ENCODE peak calls at places on chromosomes 2 and 18, in six cellular contexts. D is HepG2, P is A549, R is H1, K is HCT116, N is K562. T is an unnamed sample.

GRCh38 chr2:96251721-96252292 is 14.0 kb downstream of the TMEM127 start:
- DNase-seq in D (peak), P (peak), R (no peak), K (peak), N (peak), T (peak)

GRCh38 chr2:231563378-231563961 is 29.2 kb upstream of the TEX44 start:
- DNase-seq in D (peak), P (peak), R (peak), K (peak), N (peak), T (peak)

GRCh38 chr2:158457092-158457825 is 507 bp downstream of the PKP4 start:
- DNase-seq in D (peak), P (peak), R (peak), K (no peak), N (peak), T (no peak)

GRCh38 chr18:73296686-73297085 is 428.9 kb upstream of the NETO1 start:
- DNase-seq in D (no peak), P (no peak), R (no peak), K (no peak), N (no peak), T (no peak)

GRCh38 chr2:203510256-203510940 is 24.7 kb downstream of the RAPH1 start:
- DNase-seq in D (no peak), P (no peak), R (no peak), K (no peak), N (no peak), T (no peak)

GRCh38 chr2:74003494-74004211 is 18.9 kb downstream of the TET3 start:
- DNase-seq in D (no peak), P (no peak), R (no peak), K (no peak), N (peak), T (no peak)

GRCh38 chr18:12885500-12885899 is 1.5 kb upstream of the PTPN2 start:
- DNase-seq in D (no peak), P (no peak), R (no peak), K (no peak), N (peak), T (no peak)

GRCh38 chr2:72623481-72623880 is 202.4 kb downstream of the EXOC6B start:
- DNase-seq in D (no peak), P (no peak), R (no peak), K (no peak), N (no peak), T (no peak)

GRCh38 chr2:219448776-219449476 is 14.3 kb downstream of the SPEG start:
- DNase-seq in D (no peak), P (no peak), R (peak), K (no peak), N (no peak), T (no peak)

GRCh38 chr2:182631299-182631698 is 84.8 kb upstream of the DNAJC10 start:
- DNase-seq in D (no peak), P (no peak), R (no peak), K (no peak), N (no peak), T (no peak)

GRCh38 chr2:175183674-175184073 is 2.2 kb upstream of the ATP5MC3 start:
- DNase-seq in D (no peak), P (no peak), R (no peak), K (no peak), N (no peak), T (no peak)

GRCh38 chr18:34590503-34590902 is 119.6 kb upstream of the DTNA start:
- DNase-seq in D (no peak), P (no peak), R (no peak), K (no peak), N (no peak), T (peak)

GRCh38 chr2:150495993-150496627 is 8.6 kb upstream of the RND3 start:
- DNase-seq in D (no peak), P (peak), R (no peak), K (no peak), N (no peak), T (peak)

GRCh38 chr2:27420996-27421395 is 7.4 kb upstream of the NRBP1 start:
- DNase-seq in D (no peak), P (no peak), R (no peak), K (no peak), N (no peak), T (no peak)

GRCh38 chr2:175195012-175195411 is 13.5 kb upstream of the ATP5MC3 start:
- DNase-seq in D (no peak), P (no peak), R (no peak), K (no peak), N (no peak), T (no peak)

GRCh38 chr2:239928457-239929350 is 96.4 kb downstream of the NDUFA10 start:
- DNase-seq in D (no peak), P (no peak), R (peak), K (no peak), N (no peak), T (no peak)

GRCh38 chr2:200575957-200576356 is 9.9 kb upstream of the AOX1 start:
- DNase-seq in D (no peak), P (no peak), R (no peak), K (no peak), N (no peak), T (peak)

GRCh38 chr18:25915907-25916306 is 174.5 kb downstream of the SS18 start:
- DNase-seq in D (no peak), P (no peak), R (no peak), K (no peak), N (peak), T (no peak)

GRCh38 chr2:241813806-241814570 is 5.0 kb downstream of the NEU4 start:
- DNase-seq in D (no peak), P (no peak), R (no peak), K (no peak), N (no peak), T (no peak)

GRCh38 chr2:233233618-233234230 is 17.7 kb upstream of the ATG16L1 start:
- DNase-seq in D (no peak), P (no peak), R (no peak), K (no peak), N (no peak), T (no peak)

GRCh38 chr2:60735496-60736250 is 20.4 kb upstream of the PAPOLG start:
- DNase-seq in D (no peak), P (no peak), R (peak), K (no peak), N (peak), T (no peak)

GRCh38 chr2:71720596-71721361 is 267.4 kb downstream of the DYSF start:
- DNase-seq in D (peak), P (no peak), R (no peak), K (no peak), N (no peak), T (no peak)

GRCh38 chr2:235898766-235899165 is 269.4 kb downstream of the GBX2 start:
- DNase-seq in D (no peak), P (no peak), R (no peak), K (no peak), N (no peak), T (peak)

GRCh38 chr2:122627388-122627787 is 871.9 kb downstream of the TSN start:
- DNase-seq in D (no peak), P (no peak), R (no peak), K (no peak), N (no peak), T (no peak)

GRCh38 chr18:808086-808485 is 4.0 kb downstream of the YES1 start:
- DNase-seq in D (no peak), P (no peak), R (no peak), K (no peak), N (peak), T (peak)

GRCh38 chr18:11667578-11667977 is 21.5 kb upstream of the GNAL start:
- DNase-seq in D (no peak), P (no peak), R (no peak), K (no peak), N (no peak), T (no peak)

GRCh38 chr18:371616-371998 is 103.8 kb upstream of the THOC1 start:
- DNase-seq in D (no peak), P (no peak), R (no peak), K (no peak), N (no peak), T (no peak)

GRCh38 chr2:32947076-32947483 is 327 bp downstream of the LTBP1 start:
- DNase-seq in D (no peak), P (peak), R (peak), K (no peak), N (peak), T (peak)
- H3K4me2 ChIP-seq in D (peak), P (peak), R (peak), K (peak), N (peak), T (peak)

GRCh38 chr2:7429733-7430132 is 512.5 kb downstream of the RNF144A start:
- DNase-seq in D (no peak), P (peak), R (no peak), K (no peak), N (no peak), T (no peak)

GRCh38 chr2:7424481-7424880 is 507.3 kb downstream of the RNF144A start:
- DNase-seq in D (no peak), P (no peak), R (no peak), K (no peak), N (no peak), T (no peak)

GRCh38 chr2:7430421-7430868 is 513.2 kb downstream of the RNF144A start:
- DNase-seq in D (no peak), P (no peak), R (peak), K (no peak), N (no peak), T (no peak)

GRCh38 chr2:7428444-7429204 is 511.4 kb downstream of the RNF144A start:
- DNase-seq in D (no peak), P (no peak), R (no peak), K (no peak), N (no peak), T (no peak)

GRCh38 chr2:7427293-7428060 is 510.3 kb downstream of the RNF144A start:
- DNase-seq in D (peak), P (peak), R (no peak), K (peak), N (peak), T (peak)
- TF ChIP-seq MAX in D (no peak), P (no peak), R (no peak), K (no peak), N (no peak), T (no peak)

DNA sequence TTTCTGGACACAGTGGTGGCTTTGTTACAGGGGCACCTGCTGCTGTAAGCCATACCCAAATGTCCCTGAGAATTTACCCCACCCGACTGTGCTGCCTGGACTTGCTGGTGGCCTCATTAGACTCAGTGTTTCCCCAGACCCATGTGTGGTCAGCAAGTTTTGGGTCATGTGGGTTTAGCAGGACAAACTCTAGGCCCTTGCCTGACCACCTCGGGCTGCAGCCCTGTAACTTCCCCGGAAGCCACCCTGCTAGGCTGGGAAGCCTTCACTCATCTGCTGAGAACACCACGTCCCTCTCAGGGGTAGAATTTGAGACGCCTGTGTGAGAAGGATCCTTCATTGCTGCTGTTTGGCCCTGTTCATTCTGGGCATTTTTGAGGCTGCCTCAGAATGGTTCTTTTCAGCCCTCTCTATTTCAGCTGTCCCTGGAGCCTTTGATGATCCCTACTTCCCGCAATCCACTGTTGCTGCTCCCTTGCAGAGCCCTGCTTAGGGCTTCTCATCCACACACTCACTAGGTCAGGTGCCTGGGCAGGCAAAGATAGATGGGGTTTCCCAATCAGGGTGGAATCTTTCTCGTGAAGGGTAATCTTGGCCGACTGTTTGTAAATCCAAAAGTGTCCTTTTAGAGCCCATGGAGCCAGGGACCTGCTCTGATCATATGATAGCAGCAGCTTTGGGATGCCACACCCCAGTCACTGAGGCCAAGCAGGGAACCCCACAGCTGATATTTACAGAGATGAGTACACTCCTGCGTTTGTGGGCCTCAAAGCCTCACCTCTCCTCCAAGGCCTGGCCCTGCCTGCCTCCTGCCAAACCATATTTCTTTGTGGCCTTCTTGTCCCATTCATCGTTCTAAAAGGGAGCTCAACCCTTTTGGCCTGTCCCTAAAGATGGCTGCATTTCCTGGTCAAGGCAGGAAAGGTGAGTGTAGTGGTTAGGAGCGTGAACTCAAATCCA is 6.7 kb downstream of the EHD3 start:
- DNase-seq in D (no peak), P (no peak), R (no peak), K (no peak), N (no peak), T (no peak)
- H3K4me2 ChIP-seq in D (no peak), P (no peak), R (no peak), K (no peak), N (no peak), T (no peak)

DNA sequence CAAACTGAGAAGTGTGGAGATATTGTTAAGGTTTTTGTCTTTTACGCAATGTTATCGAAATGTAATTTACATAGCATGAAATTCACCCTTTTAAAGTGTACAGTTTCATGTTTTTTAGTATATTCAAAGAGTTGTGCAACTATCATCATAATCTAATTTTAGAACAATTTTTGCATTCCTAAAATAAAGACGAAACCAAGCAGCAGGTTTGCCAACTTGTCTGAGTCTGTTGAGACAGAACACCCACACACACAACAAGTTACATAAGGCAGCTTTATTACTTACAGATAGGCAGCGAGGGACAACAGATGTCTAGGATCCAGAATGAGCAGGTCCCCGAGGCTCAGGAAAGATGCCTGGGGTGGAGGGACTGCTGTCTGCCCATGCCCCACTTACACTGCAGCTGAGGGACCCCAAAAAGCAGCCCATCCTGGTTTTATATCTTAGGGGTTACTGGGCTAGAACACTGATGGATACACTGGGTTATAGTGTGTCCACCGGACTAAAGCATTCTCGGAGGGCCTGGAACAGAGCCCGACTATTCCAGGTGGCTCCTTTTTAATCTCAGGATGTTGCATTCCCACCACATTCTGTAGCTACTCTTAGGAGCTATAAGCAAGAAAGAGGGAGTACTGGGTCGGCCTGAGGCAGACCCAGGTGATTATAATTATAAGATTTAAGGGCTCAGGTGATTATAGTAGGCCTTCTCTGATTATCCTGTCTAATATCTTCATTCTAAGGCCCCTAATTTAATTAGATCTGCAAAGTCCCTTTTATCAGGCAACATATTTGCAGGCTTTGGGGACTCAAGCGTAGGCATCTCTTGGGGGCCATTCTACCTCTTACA is 150.2 kb upstream of the DOK6 start:
- DNase-seq in D (no peak), P (no peak), R (no peak), K (no peak), N (no peak), T (no peak)
- TF ChIP-seq MAX in D (no peak), P (no peak), R (no peak), K (no peak), N (no peak), T (no peak)

GRCh38 chr2:41872646-41873045 is 175.2 kb upstream of the PKDCC start:
- DNase-seq in D (peak), P (no peak), R (no peak), K (no peak), N (no peak), T (no peak)
- H3K4me2 ChIP-seq in D (peak), P (no peak), R (no peak), K (no peak), N (no peak), T (no peak)

GRCh38 chr2:145561152-145561551 is 1041.2 kb upstream of the ZEB2 start:
- DNase-seq in D (no peak), P (no peak), R (no peak), K (no peak), N (no peak), T (no peak)

GRCh38 chr2:145558617-145559350 is 1038.9 kb upstream of the ZEB2 start:
- DNase-seq in D (no peak), P (no peak), R (no peak), K (no peak), N (no peak), T (no peak)

GRCh38 chr2:145569108-145569507 is 1049.2 kb upstream of the ZEB2 start:
- DNase-seq in D (no peak), P (peak), R (no peak), K (no peak), N (peak), T (no peak)

DNA sequence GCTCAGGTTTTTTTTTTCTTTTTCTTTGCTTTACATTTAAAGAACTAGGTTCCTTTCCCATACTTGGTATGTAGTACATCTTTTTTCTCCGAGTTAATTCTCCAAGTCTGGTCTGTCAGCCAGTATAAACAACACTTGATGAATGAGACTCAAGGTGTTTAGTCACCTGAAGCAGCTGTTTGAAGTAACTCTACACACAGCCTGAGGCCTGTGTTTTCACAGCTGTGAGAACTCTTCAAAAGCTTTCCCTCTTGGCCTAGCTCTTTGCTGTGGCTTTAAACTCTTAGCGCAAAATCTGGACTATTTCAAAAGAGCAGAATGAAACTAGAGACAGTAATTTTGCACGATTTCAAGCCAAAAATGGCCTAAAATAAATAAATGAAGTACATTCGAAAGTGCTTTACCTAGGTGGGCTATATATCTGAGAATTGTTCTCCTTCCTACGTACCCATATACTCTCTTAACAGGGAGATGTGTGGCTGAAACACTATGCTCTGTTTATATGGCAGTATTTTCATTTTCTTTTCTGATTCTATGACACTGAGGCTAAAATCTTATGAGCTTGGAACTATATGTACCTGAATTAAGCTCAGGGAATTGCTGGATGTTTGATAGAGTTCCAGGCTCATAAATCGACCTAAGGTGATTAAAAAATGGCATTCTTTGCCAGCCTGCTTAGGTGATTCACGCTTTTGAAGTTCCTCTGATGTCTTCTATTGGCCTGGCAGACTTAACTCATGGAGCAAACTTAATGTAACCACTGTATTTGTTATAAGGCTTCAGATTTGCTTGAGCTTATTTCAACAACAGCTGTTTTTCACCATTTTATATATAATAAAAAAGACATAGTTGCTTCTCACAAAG is 1044.1 kb upstream of the ZEB2 start:
- DNase-seq in D (no peak), P (no peak), R (no peak), K (no peak), N (no peak), T (peak)
- TF ChIP-seq MAX in D (no peak), P (no peak), R (no peak), K (no peak), N (no peak), T (no peak)

GRCh38 chr2:1585635-1586034 is 158.7 kb downstream of the PXDN start:
- DNase-seq in D (no peak), P (no peak), R (no peak), K (no peak), N (no peak), T (no peak)

GRCh38 chr2:1588051-1588993 is 156.0 kb downstream of the PXDN start:
- DNase-seq in D (no peak), P (no peak), R (no peak), K (no peak), N (no peak), T (no peak)

GRCh38 chr2:1584691-1585485 is 159.4 kb downstream of the PXDN start:
- DNase-seq in D (no peak), P (no peak), R (no peak), K (no peak), N (peak), T (no peak)

GRCh38 chr2:1586946-1587840 is 157.1 kb downstream of the PXDN start:
- DNase-seq in D (no peak), P (peak), R (no peak), K (no peak), N (no peak), T (no peak)

DNA sequence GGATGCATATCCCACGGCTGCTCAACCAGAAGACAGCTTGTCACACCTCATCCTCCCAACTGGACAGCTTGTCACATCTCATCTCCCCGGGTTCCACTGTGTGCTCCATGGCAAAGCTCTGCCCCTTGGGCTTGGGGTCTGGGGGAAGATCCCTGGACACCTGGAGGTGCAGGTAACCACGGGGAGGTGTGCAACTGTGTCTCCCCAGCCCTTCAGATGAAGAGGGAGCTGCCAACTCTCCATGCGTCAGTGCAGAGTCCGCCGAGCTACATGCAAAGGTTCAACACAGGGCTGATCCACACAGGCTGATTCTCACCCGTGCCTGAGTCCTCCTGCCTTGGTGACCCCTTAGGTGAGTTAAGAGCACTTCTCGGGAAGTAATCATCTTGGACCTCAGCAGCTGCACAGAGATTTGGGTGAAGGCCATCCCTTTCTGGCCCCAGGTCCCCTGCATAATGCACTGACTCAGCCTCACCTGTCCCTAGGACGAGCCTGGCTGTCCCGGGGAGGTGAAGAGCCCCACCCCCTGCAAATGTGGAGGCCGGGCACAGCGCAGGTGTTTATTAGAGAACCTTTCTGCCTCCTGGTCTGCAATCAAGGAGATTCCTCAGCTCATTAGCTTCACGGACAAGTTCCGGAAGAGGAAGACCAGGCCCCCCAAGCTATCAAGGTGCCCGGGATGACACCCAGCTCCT is 157.9 kb downstream of the PXDN start:
- DNase-seq in D (no peak), P (no peak), R (no peak), K (no peak), N (no peak), T (no peak)
- H3K4me2 ChIP-seq in D (no peak), P (no peak), R (no peak), K (no peak), N (no peak), T (no peak)